ENCODE peak calls at places on chromosomes 12 and 14, in nine cellular contexts. A is choroid plexus epithelial cell, F is endodermal cell, I is HFF-Myc, L is body of pancreas, V is stomach, C is testis, Y is fibroblast of the aortic adventitia, Z is suprapubic skin. K is an unnamed sample.

GRCh38 chr14:61609143-61609851 is 86.0 kb upstream of the HIF1A start:
- DNase-seq in Z (no peak), A (peak), L (no peak), Y (no peak), F (peak), C (no peak), I (no peak), V (no peak), K (peak)

GRCh38 chr14:43647302-43647701 is 859.8 kb downstream of the FSCB start:
- DNase-seq in A (no peak), L (no peak), Y (peak), I (no peak), C (no peak), V (no peak), Z (no peak), F (peak), K (no peak)

GRCh38 chr12:95073698-95074520 is 491 bp upstream of the NR2C1 start:
- DNase-seq in V (no peak), A (no peak), C (no peak), F (peak), I (no peak), Z (no peak), Y (no peak), L (peak), K (no peak)

GRCh38 chr14:52051861-52052260 is 17.0 kb downstream of the NID2 start:
- DNase-seq in A (peak), L (no peak), Z (no peak), C (no peak), V (no peak), F (no peak), I (no peak), Y (peak), K (peak)

GRCh38 chr14:94796278-94796677 is 26.4 kb upstream of the GSC start:
- DNase-seq in I (no peak), Z (no peak), A (no peak), L (no peak), Y (no peak), V (no peak), C (no peak), F (no peak), K (no peak)

GRCh38 chr14:92287987-92288386 is 35.0 kb upstream of the SLC24A4 start:
- DNase-seq in I (no peak), Z (no peak), V (no peak), Y (no peak), C (no peak), A (no peak), F (no peak), L (no peak), K (no peak)

GRCh38 chr14:100606687-100607610 is 19.7 kb upstream of the BEGAIN start:
- DNase-seq in L (peak), C (no peak), I (no peak), Z (peak), A (no peak), F (no peak), V (no peak), Y (no peak), K (no peak)

GRCh38 chr12:122813310-122813713 is 21.9 kb upstream of the HIP1R start:
- DNase-seq in A (no peak), L (no peak), Z (no peak), I (no peak), C (no peak), Y (no peak), V (no peak), F (no peak), K (no peak)

GRCh38 chr12:25482637-25483036 is 70.4 kb downstream of the LMNTD1 start:
- DNase-seq in Z (no peak), L (no peak), V (no peak), F (no peak), C (no peak), Y (no peak), A (no peak), I (no peak), K (no peak)

GRCh38 chr14:74414793-74415437 is 11.1 kb downstream of the SYNDIG1L start:
- DNase-seq in Z (no peak), L (no peak), F (peak), Y (no peak), A (peak), C (no peak), V (no peak), I (no peak), K (no peak)

GRCh38 chr12:53627919-53628318 is 1.7 kb upstream of the ATF7 start:
- DNase-seq in Z (no peak), A (no peak), C (no peak), L (no peak), F (no peak), I (no peak), Y (no peak), V (no peak), K (no peak)

GRCh38 chr14:59787045-59787674 is 83.4 kb downstream of the RTN1 start:
- DNase-seq in C (no peak), Y (no peak), L (no peak), A (peak), I (no peak), V (no peak), F (peak), Z (no peak), K (peak)

GRCh38 chr14:53890611-53891091 is 66.0 kb downstream of the BMP4 start:
- DNase-seq in C (no peak), I (no peak), V (no peak), L (no peak), Y (peak), A (no peak), F (peak), Z (no peak), K (peak)

GRCh38 chr14:75442642-75443041 is 14.8 kb downstream of the JDP2 start:
- DNase-seq in V (no peak), A (no peak), C (no peak), I (no peak), Z (peak), F (no peak), L (no peak), Y (peak), K (no peak)

GRCh38 chr12:91579516-91580263 is 397.1 kb upstream of the DCN start:
- DNase-seq in L (no peak), A (no peak), F (no peak), Y (no peak), C (no peak), V (no peak), I (no peak), Z (no peak), K (no peak)

GRCh38 chr12:6917491-6918231 is 3.3 kb downstream of the ENO2 start:
- DNase-seq in A (no peak), I (no peak), F (peak), V (no peak), Z (no peak), C (no peak), Y (no peak), L (no peak), K (peak)

GRCh38 chr14:97366400-97366799 is 569.2 kb downstream of the VRK1 start:
- DNase-seq in L (no peak), V (no peak), F (peak), C (no peak), I (no peak), Z (no peak), Y (no peak), A (no peak), K (no peak)

GRCh38 chr14:104509673-104510072 is 69.9 kb upstream of the C14orf180 start:
- DNase-seq in C (no peak), F (peak), I (no peak), A (no peak), V (no peak), L (no peak), Y (no peak), Z (no peak), K (no peak)

GRCh38 chr12:57164966-57165365 is 17.5 kb upstream of the LRP1-AS start:
- DNase-seq in A (peak), Z (no peak), L (no peak), C (no peak), F (peak), V (no peak), Y (peak), I (no peak), K (peak)

GRCh38 chr14:106686533-106686932 is 1160.2 kb downstream of the TMEM121 start:
- DNase-seq in A (no peak), C (no peak), L (no peak), Y (no peak), F (no peak), V (no peak), Z (no peak), I (no peak), K (no peak)

GRCh38 chr14:103520657-103521437 is 1.8 kb downstream of the CKB start:
- DNase-seq in Y (peak), C (peak), L (peak), F (peak), I (no peak), A (peak), Z (peak), V (peak), K (peak)

GRCh38 chr12:57614948-57615500 is 3.8 kb downstream of the ARHGEF25 start:
- DNase-seq in I (no peak), C (no peak), A (no peak), V (no peak), Z (no peak), Y (no peak), L (no peak), F (no peak), K (no peak)

GRCh38 chr12:31225656-31226535 is 100.1 kb downstream of the SINHCAF start:
- DNase-seq in L (no peak), C (no peak), Z (no peak), Y (no peak), I (no peak), F (no peak), A (no peak), V (no peak), K (no peak)

GRCh38 chr12:43315961-43316360 is 236.0 kb downstream of the ADAMTS20 start:
- DNase-seq in Y (peak), A (peak), Z (no peak), L (no peak), V (no peak), C (no peak), F (no peak), I (no peak), K (peak)

GRCh38 chr14:64159588-64159987 is 134.6 kb downstream of the ESR2 start:
- DNase-seq in L (no peak), F (no peak), A (no peak), I (no peak), V (no peak), C (no peak), Z (no peak), Y (no peak), K (no peak)

GRCh38 chr12:130816055-130816454 is 23.0 kb downstream of the STX2 start:
- DNase-seq in V (no peak), I (no peak), Y (no peak), L (no peak), C (no peak), F (peak), A (no peak), Z (no peak), K (no peak)

GRCh38 chr12:69991683-69992297 is 166.8 kb downstream of the MYRFL start:
- DNase-seq in I (no peak), L (no peak), Z (no peak), A (no peak), V (no peak), C (no peak), F (no peak), Y (no peak), K (no peak)

GRCh38 chr12:4287325-4288290 is 14.0 kb downstream of the CCND2 start:
- DNase-seq in A (no peak), Z (no peak), C (no peak), I (no peak), F (peak), L (no peak), V (no peak), Y (no peak), K (no peak)

GRCh38 chr12:94656556-94656955 is 6.2 kb upstream of the TMCC3 start:
- DNase-seq in C (no peak), Z (no peak), L (no peak), A (no peak), V (no peak), I (no peak), F (no peak), Y (no peak), K (no peak)

GRCh38 chr14:105389976-105390848 is 8.1 kb upstream of the TEX22 start:
- DNase-seq in A (no peak), C (no peak), Y (no peak), V (no peak), I (no peak), Z (no peak), F (no peak), L (no peak), K (no peak)

GRCh38 chr12:50514526-50515276 is 9.9 kb downstream of the DIP2B start:
- DNase-seq in Y (no peak), A (no peak), Z (no peak), F (no peak), C (no peak), V (no peak), L (no peak), I (no peak), K (no peak)

GRCh38 chr12:50515587-50515986 is 10.8 kb downstream of the DIP2B start:
- DNase-seq in L (no peak), Y (no peak), Z (no peak), I (no peak), F (no peak), A (no peak), C (no peak), V (no peak), K (no peak)

GRCh38 chr12:50518129-50518528 is 13.3 kb downstream of the DIP2B start:
- DNase-seq in V (no peak), Y (no peak), A (no peak), I (no peak), C (no peak), L (no peak), F (no peak), Z (no peak), K (no peak)

GRCh38 chr12:50520345-50520744 is 15.6 kb downstream of the DIP2B start:
- DNase-seq in L (no peak), I (no peak), F (no peak), Y (no peak), A (no peak), V (no peak), Z (no peak), C (no peak), K (no peak)

DNA sequence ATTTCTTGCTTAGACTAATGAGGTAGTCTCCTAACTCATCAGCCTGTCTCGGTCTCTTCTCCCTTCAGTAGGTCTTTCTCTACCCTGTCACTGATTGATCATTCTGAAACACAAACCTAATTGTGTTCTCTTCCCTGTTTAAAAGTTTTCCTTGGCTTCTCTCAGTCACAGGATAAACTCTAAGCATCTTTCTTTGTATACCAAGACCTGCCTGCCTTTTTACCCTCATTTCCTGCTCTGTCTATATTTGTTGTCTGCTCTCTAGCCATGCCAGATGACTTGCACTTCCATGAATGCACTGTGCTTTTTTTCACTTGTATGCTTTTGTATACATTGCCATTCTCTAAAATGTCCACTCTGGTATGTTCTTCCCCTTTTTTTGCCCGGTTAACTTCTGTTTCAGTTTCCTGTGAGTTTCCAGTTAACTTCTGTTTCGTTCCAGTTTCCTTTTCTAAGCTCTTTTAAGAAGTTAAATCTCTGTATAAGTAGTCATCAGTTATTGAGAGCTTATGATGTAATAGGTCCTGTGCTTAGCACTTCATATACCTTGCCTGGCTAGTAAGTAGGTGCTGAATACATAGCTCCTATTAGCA is 12.8 kb downstream of the DIP2B start:
- DNase-seq in Z (no peak), A (peak), I (no peak), F (no peak), C (no peak), Y (peak), V (no peak), L (no peak), K (peak)
- H3K4me3 ChIP-seq in Z (no peak), A (no peak), I (no peak), F (no peak), C (no peak), Y (no peak), V (no peak), L (no peak), K (no peak)

GRCh38 chr12:92604786-92605185 is 98.0 kb upstream of the PLEKHG7 start:
- DNase-seq in Y (peak), A (no peak), F (no peak), Z (no peak), C (no peak), V (no peak), L (no peak), I (no peak), K (no peak)

GRCh38 chr12:92602476-92602875 is 100.3 kb upstream of the PLEKHG7 start:
- DNase-seq in Z (no peak), Y (peak), L (no peak), F (no peak), I (peak), A (peak), C (no peak), V (no peak), K (peak)

GRCh38 chr12:92605621-92606170 is 97.1 kb upstream of the PLEKHG7 start:
- DNase-seq in Y (peak), L (no peak), Z (no peak), A (no peak), I (no peak), C (no peak), V (no peak), F (no peak), K (no peak)

GRCh38 chr12:92602930-92603623 is 99.7 kb upstream of the PLEKHG7 start:
- DNase-seq in L (no peak), I (no peak), V (no peak), Z (no peak), C (no peak), A (peak), F (no peak), Y (peak), K (no peak)

DNA sequence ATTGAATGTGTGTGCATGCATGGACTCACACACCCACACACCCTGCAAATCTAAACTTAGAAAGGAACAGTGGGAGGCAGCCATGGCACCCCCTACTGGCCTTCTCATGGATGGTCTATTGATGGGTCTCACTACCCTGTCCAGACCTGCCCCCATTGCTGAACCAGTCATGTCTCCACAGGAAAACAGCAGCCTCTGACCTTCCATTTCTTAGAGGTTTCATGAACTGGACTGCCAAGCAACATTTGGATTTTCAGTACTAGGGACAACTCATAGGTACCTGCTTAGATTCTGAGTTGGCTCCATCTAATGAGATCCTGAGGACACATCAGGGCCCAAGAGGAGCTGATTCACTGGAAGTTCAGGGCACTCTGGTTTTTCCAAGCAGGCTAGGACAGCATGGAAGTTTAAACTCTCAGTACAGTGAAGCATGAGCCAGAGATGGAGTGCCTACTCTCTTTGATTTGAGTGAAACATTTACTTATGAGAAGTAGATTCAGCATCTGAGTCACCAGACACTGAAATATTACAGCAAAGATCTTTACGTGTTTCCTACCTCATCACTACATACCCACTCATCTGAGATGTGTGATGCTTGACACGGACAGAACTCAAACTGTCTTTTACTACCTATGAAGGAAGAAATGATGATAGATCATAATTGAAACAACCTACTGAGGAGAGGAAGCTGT is 98.9 kb upstream of the PLEKHG7 start:
- DNase-seq in A (no peak), L (no peak), Y (peak), C (no peak), V (no peak), F (no peak), Z (no peak), I (no peak), K (no peak)
- TF ChIP-seq CTCF in A (peak), L (no peak), Y (no peak), C (no peak), V (no peak), F (peak), Z (no peak), I (peak), K (peak)

GRCh38 chr14:77276295-77276935 is 5.4 kb upstream of the NGB start:
- DNase-seq in V (no peak), Y (no peak), F (no peak), L (no peak), Z (no peak), I (no peak), C (no peak), A (no peak), K (no peak)

GRCh38 chr14:77281852-77282251 is 10.8 kb upstream of the NGB start:
- DNase-seq in F (no peak), V (no peak), A (no peak), I (no peak), C (no peak), Y (no peak), L (no peak), Z (no peak), K (no peak)

GRCh38 chr14:77276959-77277358 is 6.0 kb upstream of the NGB start:
- DNase-seq in C (no peak), Z (no peak), A (no peak), I (no peak), V (no peak), L (no peak), Y (no peak), F (no peak), K (no peak)

GRCh38 chr14:77278461-77279230 is 7.6 kb upstream of the NGB start:
- DNase-seq in Z (no peak), V (no peak), I (no peak), A (no peak), Y (no peak), C (peak), F (no peak), L (no peak), K (no peak)

GRCh38 chr14:77279719-77280118 is 8.7 kb upstream of the NGB start:
- DNase-seq in Y (no peak), V (no peak), A (no peak), L (no peak), F (no peak), I (no peak), C (no peak), Z (no peak), K (no peak)
- H3K4me3 ChIP-seq in Y (no peak), V (no peak), A (no peak), L (no peak), F (no peak), I (no peak), C (no peak), Z (no peak), K (no peak)

GRCh38 chr12:68883151-68883550 is 49.8 kb downstream of the CPM start:
- DNase-seq in A (no peak), L (no peak), C (no peak), V (no peak), Y (no peak), F (no peak), Z (no peak), I (no peak), K (no peak)
- TF ChIP-seq CTCF in A (no peak), L (no peak), C (no peak), V (no peak), Y (no peak), F (no peak), Z (no peak), I (no peak), K (no peak)

GRCh38 chr12:132404956-132405741 is 75.8 kb upstream of the GALNT9 start:
- DNase-seq in Y (no peak), V (no peak), L (no peak), I (no peak), F (no peak), C (no peak), A (no peak), Z (no peak), K (no peak)
- H3K4me3 ChIP-seq in Y (no peak), V (no peak), L (no peak), I (no peak), F (no peak), C (no peak), A (no peak), Z (no peak), K (no peak)

DNA sequence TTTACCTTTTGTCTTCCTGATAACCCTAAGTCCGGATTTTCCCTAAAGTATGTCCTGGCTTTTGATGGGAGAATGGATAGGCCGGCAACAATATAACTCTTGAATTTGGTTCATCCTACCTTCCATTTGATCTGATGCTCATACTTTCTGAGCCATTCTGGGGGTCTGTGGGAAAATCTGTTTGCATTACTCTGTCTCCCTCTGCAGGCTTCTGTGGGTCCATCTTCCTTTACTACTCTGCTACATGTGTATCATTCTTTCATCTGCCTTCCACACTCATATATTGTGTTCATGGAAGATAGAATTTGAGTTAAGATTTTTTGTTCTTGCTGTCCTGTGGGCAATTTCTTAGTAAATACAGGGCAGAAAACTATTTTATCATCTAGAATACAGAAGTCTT is 101.5 kb downstream of the NAV3 start:
- DNase-seq in I (no peak), V (no peak), L (no peak), Z (no peak), C (no peak), Y (no peak), F (no peak), A (no peak), K (no peak)
- TF ChIP-seq CTCF in I (peak), V (no peak), L (no peak), Z (no peak), C (no peak), Y (no peak), F (peak), A (peak), K (peak)

K was measured in astrocyte of the spinal cord.